ENCODE peak calls at places on chromosomes 7 and 10, in seven cellular contexts. H is IMR-90, F is H9, V is H1, N is mesendoderm, U is mesenchymal stem cell, E is trophoblast cell. B is an unnamed sample.
A peak's percentile ranks its signal among the peaks of the same experiment; 100 is the strongest.

GRCh38 chr7:106681815-106682495 is 21.0 kb upstream of the CCDC71L start:
- DNase-seq in H (peak; percentile 70), F (no peak), V (no peak), N (no peak), U (peak; percentile 76), E (no peak), B (no peak)

GRCh38 chr10:60446855-60447254 is 57.2 kb upstream of the ANK3 start:
- DNase-seq in H (no peak), F (no peak), V (no peak), N (peak; percentile 75), U (no peak), E (no peak), B (no peak)

GRCh38 chr7:101947899-101948298 is 130.5 kb downstream of the CUX1 start:
- DNase-seq in H (no peak), F (no peak), V (no peak), N (peak; percentile 65), U (peak; percentile 59), E (no peak), B (no peak)

GRCh38 chr7:27442446-27442845 is 199.8 kb downstream of the EVX1 start:
- DNase-seq in H (peak; percentile 55), F (no peak), V (no peak), N (no peak), U (no peak), E (no peak), B (no peak)

GRCh38 chr10:27038168-27038567 is 62.1 kb downstream of the ANKRD26 start:
- DNase-seq in H (no peak), F (no peak), V (no peak), N (no peak), U (no peak), E (no peak), B (no peak)

GRCh38 chr7:40899651-40900507 is 765.1 kb downstream of the SUGCT start:
- DNase-seq in H (no peak), F (no peak), V (no peak), N (no peak), U (no peak), E (peak; percentile 10), B (no peak)

GRCh38 chr10:95832216-95833037 is 75.3 kb upstream of the CC2D2B start:
- DNase-seq in H (no peak), F (no peak), V (no peak), N (no peak), U (no peak), E (no peak), B (no peak)

GRCh38 chr10:126309193-126309592 is 79.1 kb downstream of the ADAM12 start:
- DNase-seq in H (peak; percentile 8), F (no peak), V (no peak), N (no peak), U (peak; percentile 25), E (no peak), B (no peak)

GRCh38 chr7:82442492-82443043 is 1.0 kb downstream of the CACNA2D1 start:
- DNase-seq in H (peak; percentile 19), F (no peak), V (peak; percentile 55), N (peak; percentile 58), U (peak; percentile 49), E (no peak), B (no peak)

GRCh38 chr7:27651702-27652101 is 11.0 kb downstream of the HIBADH start:
- DNase-seq in H (peak; percentile 49), F (no peak), V (no peak), N (no peak), U (no peak), E (no peak), B (no peak)

GRCh38 chr7:23696916-23697441 is 13.0 kb upstream of the STK31 start:
- DNase-seq in H (peak; percentile 46), F (peak; percentile 84), V (peak; percentile 86), N (peak; percentile 96), U (peak; percentile 64), E (peak; percentile 65), B (peak; percentile 46)

GRCh38 chr10:75431180-75432111 is at the start of gene LRMDA:
- DNase-seq in H (no peak), F (no peak), V (peak; percentile 61), N (no peak), U (peak; percentile 50), E (no peak), B (no peak)

GRCh38 chr7:21753071-21753470 is 192.6 kb downstream of the CDCA7L start:
- DNase-seq in H (no peak), F (peak; percentile 40), V (no peak), N (peak; percentile 52), U (no peak), E (no peak), B (no peak)

GRCh38 chr10:51301644-51302043 is 227.4 kb downstream of the PRKG1 start:
- DNase-seq in H (peak; percentile 83), F (no peak), V (no peak), N (no peak), U (peak; percentile 51), E (no peak), B (no peak)

GRCh38 chr7:23530901-23531793 is 634 bp downstream of the TRA2A start:
- DNase-seq in H (peak; percentile 59), F (peak; percentile 45), V (peak; percentile 60), N (peak; percentile 83), U (peak; percentile 66), E (peak; percentile 51), B (peak; percentile 21)

GRCh38 chr10:91313-91712 is 42.2 kb upstream of the TUBB8 start:
- DNase-seq in H (no peak), F (no peak), V (no peak), N (no peak), U (no peak), E (no peak), B (no peak)

GRCh38 chr10:7192041-7192440 is 218.8 kb downstream of the SFMBT2 start:
- DNase-seq in H (no peak), F (no peak), V (no peak), N (no peak), U (no peak), E (no peak), B (no peak)

GRCh38 chr7:102891693-102892261 is 21.0 kb upstream of the LRRC17 start:
- DNase-seq in H (peak; percentile 89), F (no peak), V (no peak), N (no peak), U (peak; percentile 79), E (no peak), B (no peak)

GRCh38 chr7:27774717-27775328 is 34.9 kb downstream of the TAX1BP1 start:
- DNase-seq in H (peak; percentile 58), F (no peak), V (no peak), N (peak; percentile 29), U (peak; percentile 47), E (peak; percentile 7), B (peak; percentile 5)

GRCh38 chr7:87223666-87224065 is 4.1 kb upstream of the TMEM243 start:
- DNase-seq in H (peak; percentile 46), F (no peak), V (no peak), N (no peak), U (peak; percentile 14), E (no peak), B (no peak)

GRCh38 chr7:95871078-95871848 is 98.9 kb downstream of the DYNC1I1 start:
- DNase-seq in H (peak; percentile 45), F (peak; percentile 45), V (peak; percentile 52), N (peak; percentile 73), U (peak; percentile 65), E (peak; percentile 44), B (peak; percentile 49)

GRCh38 chr10:22381262-22381661 is 36.0 kb downstream of the SPAG6 start:
- DNase-seq in H (no peak), F (no peak), V (no peak), N (no peak), U (no peak), E (no peak), B (no peak)

GRCh38 chr7:129771201-129771927 is 159.8 kb downstream of the NRF1 start:
- DNase-seq in H (no peak), F (no peak), V (no peak), N (no peak), U (no peak), E (no peak), B (no peak)

GRCh38 chr7:129769400-129769774 is 157.9 kb downstream of the NRF1 start:
- DNase-seq in H (no peak), F (no peak), V (no peak), N (no peak), U (no peak), E (no peak), B (no peak)

GRCh38 chr7:129768614-129769399 is 157.3 kb downstream of the NRF1 start:
- DNase-seq in H (no peak), F (no peak), V (no peak), N (no peak), U (no peak), E (no peak), B (no peak)

GRCh38 chr7:129771928-129772479 is 160.5 kb downstream of the NRF1 start:
- DNase-seq in H (no peak), F (peak; percentile 56), V (no peak), N (peak; percentile 41), U (no peak), E (no peak), B (no peak)

GRCh38 chr7:129769866-129770808 is 158.6 kb downstream of the NRF1 start:
- DNase-seq in H (no peak), F (no peak), V (no peak), N (no peak), U (no peak), E (no peak), B (no peak)
- H3K4ac ChIP-seq in H (no peak overlapping the region), F (no peak overlapping the region), V (no peak overlapping the region), N (no peak overlapping the region), U (no peak overlapping the region), E (no peak overlapping the region), B (peak overlapping the region; percentile 39)

GRCh38 chr7:48108959-48109847 is 20.1 kb downstream of the UPP1 start:
- DNase-seq in H (no peak), F (no peak), V (no peak), N (no peak), U (no peak), E (no peak), B (no peak)
- H3K9ac ChIP-seq in H (no peak overlapping the region), F (no peak overlapping the region), V (no peak overlapping the region), N (no peak overlapping the region), U (no peak overlapping the region), E (no peak overlapping the region), B (no peak overlapping the region)

DNA sequence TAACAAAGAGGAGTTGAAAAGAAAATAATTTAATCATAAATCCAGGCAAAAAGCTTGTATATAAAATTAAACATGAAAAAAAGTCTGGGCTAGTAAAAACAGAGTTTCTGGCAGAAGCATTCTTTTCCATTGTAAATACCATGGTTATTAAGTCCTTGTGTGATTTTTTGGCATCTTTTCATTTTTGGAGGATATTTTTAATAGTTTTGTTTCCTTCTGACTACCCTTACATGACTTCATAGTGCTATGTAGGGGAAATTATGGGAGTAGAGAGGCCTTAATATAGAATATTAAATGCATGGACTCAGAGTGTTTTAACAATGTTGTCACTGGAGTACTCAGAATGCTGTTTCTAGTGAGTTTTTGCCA is 174.5 kb upstream of the ZNF32 start:
- DNase-seq in H (no peak), F (no peak), V (no peak), N (no peak), U (no peak), E (no peak), B (no peak)
- H3K4ac ChIP-seq in H (no peak overlapping the region), F (no peak overlapping the region), V (no peak overlapping the region), N (no peak overlapping the region), U (no peak overlapping the region), E (no peak overlapping the region), B (no peak overlapping the region)

DNA sequence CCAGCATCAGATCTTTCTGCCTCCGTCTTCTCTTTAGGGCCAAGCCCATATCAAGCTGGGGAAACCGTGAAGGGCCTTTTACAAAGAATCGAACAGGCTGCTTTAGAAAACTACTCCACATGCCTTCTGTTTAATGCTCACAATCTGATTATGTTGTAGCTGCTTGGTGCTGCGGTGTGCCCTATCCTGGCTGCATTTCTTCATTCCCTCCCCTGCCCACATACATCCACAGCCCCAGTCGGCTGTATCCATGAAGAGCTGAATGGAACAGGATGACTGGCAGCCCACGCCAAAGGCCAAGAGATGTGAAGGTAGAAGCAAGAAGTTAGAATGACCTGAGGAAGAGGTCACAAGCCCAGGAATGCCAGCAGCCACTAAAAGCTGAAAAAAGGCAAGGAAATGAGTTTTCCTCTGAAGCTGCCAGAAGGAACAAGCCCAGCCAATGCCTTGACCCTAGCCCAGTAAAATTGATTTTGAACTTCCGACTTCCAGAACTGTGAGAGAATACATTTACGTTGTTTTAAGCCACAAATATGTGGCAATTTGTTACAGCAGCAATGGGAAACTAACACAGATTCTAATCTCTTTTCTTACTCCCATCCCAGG is 22.2 kb downstream of the TAS2R41 start:
- DNase-seq in H (no peak), F (no peak), V (no peak), N (no peak), U (peak; percentile 26), E (no peak), B (no peak)
- H3K9ac ChIP-seq in H (no peak overlapping the region), F (no peak overlapping the region), V (no peak overlapping the region), N (no peak overlapping the region), U (no peak overlapping the region), E (no peak overlapping the region), B (no peak overlapping the region)

B was measured in neuronal stem cell.